ENCODE peak calls at places on chromosomes 16 and 17, in six cellular contexts. A is activated T-helper 9 cell treated with anti-CD3 and anti-CD28 coated beads, Interleukin-2, amount 50 U/mL, for 16 hours; Z is IMR-90; X is amniotic epithelial cell; Y is caudate nucleus; N is T-helper 1 cell. G is an unnamed sample.

GRCh38 chr16:27270389-27270788 is 1.8 kb upstream of the NSMCE1 start:
- DNase-seq in N (no peak), Y (no peak), X (no peak), A (no peak), Z (no peak), G (no peak)

GRCh38 chr17:79777166-79777843 is 643 bp upstream of the CBX2 start:
- DNase-seq in X (peak; percentile 29), Z (peak; percentile 32), Y (peak; percentile 48), N (peak; percentile 31), A (no peak), G (no peak)

GRCh38 chr16:11876306-11876705 is 25.0 kb upstream of the RSL1D1 start:
- DNase-seq in Y (no peak), N (no peak), X (no peak), Z (no peak), A (no peak), G (no peak)

GRCh38 chr16:66935319-66936011 is at the start of gene CES2:
- DNase-seq in Y (no peak), A (no peak), Z (peak; percentile 29), X (no peak), N (no peak), G (no peak)

GRCh38 chr17:60695960-60696359 is 18.3 kb downstream of the BCAS3 start:
- DNase-seq in X (no peak), A (no peak), Z (peak; percentile 47), N (no peak), Y (no peak), G (no peak)

GRCh38 chr16:56518435-56518834 is 1.4 kb downstream of the BBS2 start:
- DNase-seq in Z (no peak), N (no peak), A (no peak), X (no peak), Y (no peak), G (no peak)

GRCh38 chr16:50440991-50441390 is 72.2 kb upstream of the BRD7 start:
- DNase-seq in Y (no peak), Z (no peak), A (no peak), X (no peak), N (no peak), G (no peak)

GRCh38 chr17:16377804-16378400 is 3.0 kb upstream of the UBB start:
- DNase-seq in Y (no peak), Z (peak; percentile 79), X (peak; percentile 59), N (no peak), A (no peak), G (no peak)

GRCh38 chr17:17551361-17551760 is 40.1 kb downstream of the PEMT start:
- DNase-seq in Z (no peak), X (peak; percentile 52), Y (no peak), N (no peak), A (no peak), G (no peak)

G was measured in NK-92 treated with Interleukin-12 subunit alpha and Interleukin-12 subunit beta, amount 100 ng/mL, for 24 hours.